ENCODE peak calls at places on chromosomes 3 and 15, in four cellular contexts. R, G, I and X are unnamed samples.

GRCh38 chr3:112984485-112984884 is 6.3 kb upstream of the GTPBP8 start:
- DNase-seq in R (no peak), G (peak), I (no peak), X (no peak)

GRCh38 chr3:97934980-97935695 is 37.1 kb downstream of the RIOX2 start:
- DNase-seq in R (no peak), G (no peak), I (no peak), X (no peak)

GRCh38 chr3:172703966-172704365 is 6.9 kb downstream of the NCEH1 start:
- DNase-seq in R (no peak), G (no peak), I (no peak), X (no peak)

GRCh38 chr15:52529289-52529929 is 729 bp upstream of the MYO5A start:
- DNase-seq in R (no peak), G (peak), I (peak), X (peak)

GRCh38 chr3:46127503-46127902 is 80.6 kb downstream of the CCR1 start:
- DNase-seq in R (peak), G (no peak), I (no peak), X (no peak)

GRCh38 chr3:172953576-172953975 is 187.5 kb downstream of the SPATA16 start:
- DNase-seq in R (no peak), G (no peak), I (no peak), X (no peak)

GRCh38 chr3:12809435-12809834 is 13.0 kb downstream of the CAND2 start:
- DNase-seq in R (no peak), G (no peak), I (no peak), X (no peak)

GRCh38 chr3:147924755-147925154 is 515.6 kb downstream of the ZIC1 start:
- DNase-seq in R (no peak), G (no peak), I (no peak), X (no peak)

GRCh38 chr3:66041116-66041515 is 2.4 kb upstream of the MAGI1 start:
- DNase-seq in R (no peak), G (no peak), I (no peak), X (no peak)

GRCh38 chr3:99751649-99752048 is 66.0 kb upstream of the CMSS1 start:
- DNase-seq in R (peak), G (no peak), I (no peak), X (no peak)

GRCh38 chr3:167151671-167152070 is 228.4 kb downstream of the ZBBX start:
- DNase-seq in R (no peak), G (no peak), I (no peak), X (no peak)

GRCh38 chr3:13770390-13771169 is 109.3 kb downstream of the WNT7A start:
- DNase-seq in R (peak), G (no peak), I (no peak), X (no peak)

GRCh38 chr3:119893769-119894168 is 111.9 kb downstream of the NR1I2 start:
- DNase-seq in R (no peak), G (no peak), I (no peak), X (no peak)

GRCh38 chr3:14948609-14949038 is 1.2 kb downstream of the NR2C2 start:
- DNase-seq in R (no peak), G (no peak), I (no peak), X (no peak)

GRCh38 chr15:69603369-69604049 is 150.9 kb downstream of the RPLP1 start:
- DNase-seq in R (no peak), G (no peak), I (no peak), X (no peak)

GRCh38 chr3:132136334-132136716 is 101.5 kb upstream of the CPNE4 start:
- DNase-seq in R (no peak), G (no peak), I (no peak), X (no peak)

GRCh38 chr3:182795383-182795782 is 2.1 kb downstream of the ATP11B start:
- DNase-seq in R (peak), G (peak), I (peak), X (peak)